ENCODE peak calls at places on chromosomes 12 and 14, in six cellular contexts. N is natural killer cell, X is cardiac fibroblast, I is kidney, L is thoracic aorta, E is body of pancreas. K is an unnamed sample.
A peak's percentile ranks its signal among the peaks of the same experiment; 100 is the strongest.

GRCh38 chr12:52867636-52868035 is 18.8 kb upstream of the KRT78 start:
- DNase-seq in L (no peak), X (no peak), I (peak; percentile 84), N (no peak), E (no peak), K (no peak)

GRCh38 chr12:115770643-115771042 is 506.9 kb downstream of the MED13L start:
- DNase-seq in I (no peak), L (no peak), N (no peak), X (no peak), E (no peak), K (no peak)

GRCh38 chr12:62375603-62376002 is 91.0 kb upstream of the MON2 start:
- DNase-seq in E (no peak), L (no peak), I (no peak), X (no peak), N (no peak), K (no peak)

GRCh38 chr14:67555518-67556090 is 22.5 kb downstream of the PLEKHH1 start:
- DNase-seq in X (no peak), E (no peak), I (no peak), L (no peak), N (no peak), K (no peak)

GRCh38 chr12:30090258-30090657 is 306.5 kb upstream of the TMTC1 start:
- DNase-seq in E (no peak), X (no peak), I (no peak), N (no peak), L (no peak), K (no peak)

GRCh38 chr12:13383379-13383778 is 186.9 kb downstream of the EMP1 start:
- DNase-seq in N (no peak), X (no peak), I (no peak), E (no peak), L (no peak), K (no peak)

GRCh38 chr12:50314629-50315312 is 31.5 kb upstream of the LIMA1 start:
- DNase-seq in X (peak; percentile 81), L (no peak), N (no peak), I (no peak), E (no peak), K (no peak)

GRCh38 chr12:18135509-18135908 is 45.5 kb upstream of the RERGL start:
- DNase-seq in I (no peak), X (peak; percentile 50), E (no peak), L (no peak), N (no peak), K (no peak)

GRCh38 chr14:68544150-68544892 is 248.5 kb downstream of the ZFP36L1 start:
- DNase-seq in N (no peak), L (peak; percentile 86), X (peak; percentile 100), E (peak; percentile 76), I (peak; percentile 73), K (no peak)

GRCh38 chr12:56591961-56592360 is 38.2 kb downstream of the BAZ2A start:
- DNase-seq in I (no peak), X (peak; percentile 22), E (no peak), N (no peak), L (no peak), K (no peak)

GRCh38 chr12:65886996-65887395 is 62.7 kb downstream of the HMGA2 start:
- DNase-seq in N (no peak), I (no peak), X (peak; percentile 66), E (no peak), L (no peak), K (no peak)

DNA sequence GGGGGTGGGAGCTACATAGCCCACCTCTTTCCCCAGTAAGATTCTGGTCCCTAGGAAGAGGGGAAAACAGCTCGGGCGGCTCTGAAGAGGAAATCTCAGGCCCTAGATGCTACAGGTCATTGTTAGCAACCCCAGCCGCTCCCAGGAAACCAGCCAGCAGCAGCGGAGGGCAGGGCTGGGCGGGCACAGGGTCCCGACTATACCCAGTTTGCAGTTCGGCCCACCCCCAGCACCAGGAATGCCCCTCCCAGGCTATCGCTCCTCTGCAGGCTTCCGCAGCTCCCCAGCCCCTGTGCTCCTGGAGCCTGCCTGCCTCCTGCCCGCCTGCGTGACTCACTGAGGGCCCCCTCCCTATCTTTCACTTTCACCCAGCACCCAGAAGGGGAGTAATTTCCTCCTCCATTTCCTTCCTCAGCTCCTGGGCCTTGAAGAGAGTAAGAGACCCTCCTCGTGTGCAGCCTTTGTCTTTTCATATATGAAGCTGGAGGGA is 27.2 kb upstream of the PNMA1 start:
- DNase-seq in I (peak; percentile 95), N (no peak), L (no peak), X (peak; percentile 78), E (no peak), K (peak; percentile 75)
- TF ChIP-seq CTCF in I (no peak), N (no peak), L (no peak), X (no peak), E (no peak), K (no peak)

DNA sequence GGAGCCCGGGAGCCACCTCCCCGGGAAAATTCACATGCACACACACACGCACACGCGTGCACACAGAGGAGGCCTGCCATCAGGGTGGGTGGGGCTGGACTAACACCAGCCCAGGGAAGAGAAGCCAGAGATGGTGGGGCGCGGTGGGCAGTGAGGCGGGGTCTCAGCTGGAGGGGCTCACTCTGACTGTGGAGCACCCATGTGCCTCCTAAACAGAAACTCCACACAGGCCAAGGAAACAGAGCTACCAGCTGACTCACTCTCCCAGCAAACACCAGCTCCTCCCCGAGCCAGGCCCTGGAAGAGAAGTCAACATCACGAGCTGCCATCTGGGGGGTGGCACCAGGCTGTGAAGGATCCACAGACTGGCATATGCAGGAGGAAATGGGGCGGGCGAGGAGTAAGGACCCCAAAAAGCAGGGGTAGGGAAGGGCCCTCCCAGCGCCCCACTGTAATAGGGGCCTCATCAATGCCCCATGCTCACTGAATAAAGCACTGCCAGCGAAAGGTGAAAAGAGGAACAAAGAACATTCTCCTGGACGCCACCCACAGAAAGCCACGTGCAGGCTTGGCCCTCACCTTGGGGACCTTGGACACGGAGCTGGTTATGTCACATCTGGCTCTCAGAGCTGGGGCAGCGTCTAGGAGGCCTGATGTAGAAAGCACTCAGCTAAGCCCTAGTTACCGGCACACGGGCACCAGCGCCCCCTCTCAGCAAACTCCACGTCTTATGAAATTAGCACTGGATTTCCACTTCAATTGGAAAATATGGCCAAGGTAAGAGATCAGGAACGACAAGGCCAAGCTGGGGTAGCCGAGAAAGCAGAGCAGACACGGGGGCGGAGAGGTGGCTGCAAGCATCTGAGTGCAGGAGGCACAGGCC is 8.4 kb upstream of the INF2 start:
- DNase-seq in X (peak; percentile 82), N (no peak), I (peak; percentile 81), E (peak; percentile 77), L (peak; percentile 75), K (no peak)
- TF ChIP-seq CTCF in X (peak; percentile 29), N (no peak), I (no peak), E (peak; percentile 45), L (no peak), K (no peak)

GRCh38 chr14:56686416-56686815 is 106.8 kb downstream of the TMEM260 start:
- DNase-seq in E (peak; percentile 17), I (peak; percentile 76), L (no peak), X (no peak), N (no peak), K (no peak)
- TF ChIP-seq CTCF in E (peak; percentile 28), I (peak; percentile 28), L (no peak), X (no peak), N (no peak), K (no peak)

GRCh38 chr14:105049753-105050550 is 15.3 kb downstream of the GPR132 start:
- DNase-seq in E (no peak), L (no peak), I (peak; percentile 71), N (no peak), X (no peak), K (no peak)
- TF ChIP-seq CTCF in E (no peak), L (no peak), I (no peak), N (no peak), X (no peak), K (no peak)

GRCh38 chr12:90954428-90954827 is 548 bp downstream of the CCER1 start:
- DNase-seq in X (no peak), L (no peak), N (no peak), I (peak; percentile 60), E (no peak), K (no peak)

GRCh38 chr12:90954921-90955320 is at the start of gene CCER1:
- DNase-seq in L (no peak), X (no peak), I (peak; percentile 74), E (no peak), N (no peak), K (no peak)

GRCh38 chr12:90951418-90952110 is 3.4 kb downstream of the CCER1 start:
- DNase-seq in L (no peak), N (no peak), X (no peak), I (no peak), E (no peak), K (no peak)

GRCh38 chr12:90958995-90959394 is 4.0 kb upstream of the CCER1 start:
- DNase-seq in X (peak; percentile 56), E (no peak), L (no peak), I (no peak), N (no peak), K (no peak)

DNA sequence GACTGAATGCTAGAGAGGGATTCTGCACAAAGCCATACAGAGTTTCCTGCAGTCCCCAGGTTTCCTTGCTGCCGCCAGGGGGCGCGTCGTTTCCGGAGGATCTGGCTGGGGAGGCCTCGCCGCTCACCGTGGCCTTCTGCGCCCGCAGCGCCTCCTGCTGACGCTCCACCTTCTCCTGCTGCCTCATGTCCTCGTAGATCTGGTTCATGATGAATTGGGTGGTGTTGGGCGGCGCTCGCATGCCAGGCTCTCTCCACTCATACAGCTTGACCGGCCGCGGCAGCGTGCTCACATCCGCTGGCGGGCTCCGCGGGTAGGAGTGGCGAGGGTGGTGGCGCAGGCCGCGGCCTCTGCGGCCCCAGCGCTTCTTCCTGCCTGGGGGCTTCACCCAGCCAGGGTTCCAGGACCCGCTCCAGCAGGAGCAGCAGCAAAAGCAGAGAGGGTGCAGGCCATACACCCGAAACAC is 987 bp downstream of the CCER1 start:
- DNase-seq in E (no peak), N (no peak), I (peak; percentile 70), L (no peak), X (peak; percentile 11), K (no peak)
- TF ChIP-seq CTCF in E (peak; percentile 29), N (no peak), I (no peak), L (no peak), X (peak; percentile 39), K (no peak)

DNA sequence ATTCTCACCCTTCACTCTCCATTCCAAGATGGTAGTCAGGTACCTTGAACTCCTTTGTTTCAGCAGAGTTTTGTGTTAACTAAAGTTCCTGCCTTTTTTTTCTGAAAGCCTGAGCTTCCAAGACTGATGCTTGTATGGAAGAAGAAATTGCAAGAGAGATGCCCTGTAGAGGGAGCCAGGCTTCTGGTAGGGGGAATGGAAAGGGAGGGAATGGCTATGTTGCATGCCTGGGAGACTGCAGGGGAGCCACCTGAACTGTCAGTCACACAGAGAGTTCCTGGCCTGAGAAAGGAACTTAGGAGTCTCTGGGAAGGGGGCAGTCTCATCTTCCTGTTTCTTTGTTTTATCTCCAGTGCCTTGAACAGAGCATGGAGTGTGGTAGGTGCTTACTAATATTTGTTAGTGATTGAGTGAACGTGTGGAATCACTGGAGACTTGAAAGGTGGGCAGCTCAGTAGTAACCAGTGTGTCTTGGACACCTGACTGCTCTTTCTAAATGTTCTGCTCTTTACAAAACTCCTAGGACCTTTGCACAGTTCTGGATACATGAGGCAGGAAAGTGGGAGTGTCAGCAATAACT is 132.2 kb downstream of the ANO4 start:
- DNase-seq in L (no peak), I (no peak), N (no peak), X (peak; percentile 46), E (peak; percentile 27), K (no peak)
- TF ChIP-seq CTCF in L (no peak), I (peak; percentile 8), N (no peak), X (peak; percentile 39), E (peak; percentile 50), K (no peak)

DNA sequence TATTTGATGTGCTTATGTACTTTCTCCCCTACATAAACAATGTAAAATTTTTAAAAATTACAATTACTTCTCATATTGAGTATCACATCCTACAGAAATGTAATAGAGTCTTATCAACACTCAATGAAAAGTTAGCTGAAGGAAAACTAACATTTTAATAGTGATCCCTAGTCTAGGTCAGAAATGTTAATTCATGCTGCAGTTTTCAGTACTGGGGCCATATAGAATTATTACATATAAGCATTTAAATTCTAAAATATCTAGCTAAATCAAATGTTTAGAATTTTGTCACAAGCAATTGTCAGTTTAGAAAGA is 37.8 kb downstream of the SLC6A15 start:
- DNase-seq in E (no peak), L (no peak), N (no peak), I (no peak), X (no peak), K (no peak)
- TF ChIP-seq CTCF in E (no peak), L (no peak), N (peak; percentile 38), I (no peak), X (no peak), K (peak; percentile 48)